ENCODE peak calls at places on chromosomes 6 and 20, in eight cellular contexts. F is right lobe of liver; V is stimulated activated CD4-positive, alpha-beta T cell treated with anti-CD3 and anti-CD28 coated beads, Interleukin-4, amount 100 ng/mL, for 1 hour; L is EH; A is fibroblast of the aortic adventitia; J is foreskin keratinocyte; E is ACHN; Q is activated CD4-positive, alpha-beta T cell treated with anti-CD3 and anti-CD28 coated beads, Interleukin-2, amount 50 U/mL, for 48 hours. I is an unnamed sample.

GRCh38 chr20:38985603-38986170 is 23.5 kb downstream of the DHX35 start:
- DNase-seq in A (peak), J (peak), F (no peak), V (no peak), Q (no peak), E (peak), L (peak), I (no peak)

GRCh38 chr6:92352130-92352529 is 1067.2 kb downstream of the EPHA7 start:
- DNase-seq in L (no peak), A (no peak), Q (no peak), F (no peak), V (no peak), E (no peak), J (no peak), I (no peak)

GRCh38 chr20:17967595-17968365 is 814 bp downstream of the SNX5 start:
- DNase-seq in V (no peak), A (peak), E (no peak), Q (peak), F (no peak), L (peak), J (peak), I (no peak)

GRCh38 chr20:21519136-21519584 is 5.3 kb upstream of the NKX2-2 start:
- DNase-seq in E (no peak), J (no peak), F (no peak), A (no peak), V (no peak), Q (no peak), L (no peak), I (no peak)

GRCh38 chr20:7728373-7728772 is 211.9 kb downstream of the HAO1 start:
- DNase-seq in F (no peak), Q (no peak), L (no peak), A (peak), V (no peak), E (no peak), J (peak), I (no peak)

GRCh38 chr6:130959938-130960337 is 103.1 kb downstream of the EPB41L2 start:
- DNase-seq in A (no peak), F (no peak), Q (no peak), V (no peak), E (no peak), J (no peak), L (no peak), I (no peak)

GRCh38 chr6:25107218-25107617 is 171.5 kb upstream of the RIPOR2 start:
- DNase-seq in J (no peak), Q (no peak), V (no peak), A (no peak), L (no peak), E (no peak), F (no peak), I (peak)

GRCh38 chr20:24033151-24033550 is 44.6 kb upstream of the GGTLC1 start:
- DNase-seq in L (no peak), V (no peak), F (no peak), J (no peak), Q (no peak), E (no peak), A (no peak), I (no peak)

GRCh38 chr6:24831771-24832718 is 33.3 kb upstream of the ARMH2 start:
- DNase-seq in A (peak), J (no peak), L (peak), Q (peak), V (no peak), F (no peak), E (no peak), I (no peak)

GRCh38 chr6:82017316-82017715 is 230.2 kb downstream of the IBTK start:
- DNase-seq in F (no peak), A (peak), E (peak), V (no peak), L (peak), J (peak), Q (no peak), I (no peak)

GRCh38 chr6:158552055-158552795 is 7.7 kb upstream of the TMEM181 start:
- DNase-seq in J (no peak), Q (no peak), F (no peak), L (no peak), A (no peak), E (no peak), V (no peak), I (no peak)

GRCh38 chr20:61251529-61252393 is at the start of gene CDH4:
- DNase-seq in F (no peak), Q (no peak), L (peak), J (no peak), V (no peak), E (peak), A (no peak), I (no peak)

GRCh38 chr6:163745566-163746400 is 331.3 kb downstream of the QKI start:
- DNase-seq in V (no peak), Q (no peak), L (peak), A (peak), F (no peak), E (peak), J (peak), I (no peak)

GRCh38 chr6:89320012-89320559 is 5.0 kb upstream of the GABRR2 start:
- DNase-seq in J (no peak), A (no peak), F (no peak), Q (no peak), E (no peak), V (no peak), L (no peak), I (no peak)

GRCh38 chr20:57788936-57789613 is 79.3 kb upstream of the PMEPA1 start:
- DNase-seq in V (no peak), J (no peak), E (no peak), F (no peak), Q (no peak), L (no peak), A (no peak), I (no peak)

GRCh38 chr6:134937426-134937825 is 12.5 kb downstream of the ALDH8A1 start:
- DNase-seq in Q (no peak), E (no peak), V (no peak), L (peak), J (no peak), F (no peak), A (no peak), I (no peak)

GRCh38 chr6:13767121-13767794 is 47.1 kb downstream of the MCUR1 start:
- DNase-seq in A (peak), V (peak), L (peak), E (peak), Q (peak), F (peak), J (no peak), I (no peak)

GRCh38 chr6:29764422-29765196 is 41.4 kb downstream of the HLA-F start:
- DNase-seq in E (no peak), Q (no peak), F (no peak), J (no peak), L (peak), V (no peak), A (peak), I (no peak)

GRCh38 chr6:7156666-7157278 is 49.0 kb downstream of the RREB1 start:
- DNase-seq in A (peak), V (no peak), L (peak), Q (no peak), E (no peak), F (no peak), J (peak), I (no peak)

GRCh38 chr6:37698264-37699137 is 818 bp upstream of the MDGA1 start:
- DNase-seq in L (peak), F (peak), V (peak), Q (peak), A (no peak), E (peak), J (no peak), I (peak)

GRCh38 chr6:6588064-6588923 is at the start of gene LY86:
- DNase-seq in J (no peak), V (no peak), F (no peak), A (no peak), E (no peak), L (no peak), Q (no peak), I (peak)

GRCh38 chr20:1422756-1423155 is 29.9 kb upstream of the FKBP1A start:
- DNase-seq in Q (no peak), L (no peak), F (no peak), A (no peak), V (no peak), J (peak), E (no peak), I (no peak)